ENCODE peak calls at places on chromosomes 6 and 20, in four cellular contexts. W, K, Z and I are unnamed samples.

GRCh38 chr6:158068893-158069799 is 87.5 kb downstream of the SYNJ2 start:
- DNase-seq in K (peak; percentile 45), W (no peak), Z (peak; percentile 67), I (peak; percentile 41)

GRCh38 chr6:91173651-91174050 is 586.8 kb upstream of the MAP3K7 start:
- DNase-seq in Z (no peak), K (no peak), W (no peak), I (no peak)

GRCh38 chr6:55925292-55925691 is 49.9 kb upstream of the BMP5 start:
- DNase-seq in Z (no peak), W (no peak), K (peak; percentile 93), I (peak; percentile 88)

GRCh38 chr20:19047040-19047950 is 165.1 kb upstream of the SLC24A3 start:
- DNase-seq in K (no peak), W (no peak), Z (peak; percentile 43), I (no peak)

GRCh38 chr6:74167506-74167905 is 471.5 kb downstream of the CD109 start:
- DNase-seq in K (no peak), Z (no peak), W (no peak), I (no peak)

GRCh38 chr20:38450412-38450975 is 15.4 kb upstream of the SNHG17 start:
- DNase-seq in K (peak; percentile 31), W (no peak), Z (no peak), I (peak; percentile 24)

GRCh38 chr6:107557698-107558097 is 67.8 kb downstream of the SOBP start:
- DNase-seq in Z (no peak), K (no peak), W (no peak), I (no peak)

GRCh38 chr20:51095755-51096509 is 73.0 kb upstream of the KCNG1 start:
- DNase-seq in Z (no peak), K (no peak), W (no peak), I (peak; percentile 12)

GRCh38 chr6:15551798-15552197 is 111.0 kb downstream of the DTNBP1 start:
- DNase-seq in W (no peak), Z (peak; percentile 88), K (no peak), I (no peak)

GRCh38 chr20:18255526-18255925 is 32.8 kb upstream of the ZNF133 start:
- DNase-seq in W (no peak), Z (no peak), K (no peak), I (no peak)

GRCh38 chr6:99613705-99614429 is 7.2 kb downstream of the PRDM13 start:
- DNase-seq in Z (peak; percentile 82), K (no peak), W (peak; percentile 44), I (no peak)

GRCh38 chr6:45917439-45917838 is 98.2 kb downstream of the CLIC5 start:
- DNase-seq in K (no peak), Z (no peak), W (no peak), I (no peak)

GRCh38 chr6:30231067-30231466 is 17.9 kb upstream of the TRIM26 start:
- DNase-seq in Z (no peak), W (no peak), K (no peak), I (peak; percentile 70)

GRCh38 chr20:32535953-32536823 is 48.9 kb downstream of the NOL4L start:
- DNase-seq in W (peak; percentile 73), Z (peak; percentile 97), K (no peak), I (no peak)

GRCh38 chr6:150867117-150867516 is 1.6 kb downstream of the MTHFD1L start:
- DNase-seq in W (no peak), K (no peak), Z (no peak), I (no peak)

GRCh38 chr20:44264287-44264686 is 17.2 kb downstream of the GDAP1L1 start:
- DNase-seq in Z (no peak), W (no peak), K (no peak), I (no peak)

GRCh38 chr20:31418307-31418706 is 12.3 kb upstream of the DEFB121 start:
- DNase-seq in Z (no peak), K (no peak), W (no peak), I (no peak)

GRCh38 chr6:31877651-31878161 is 1.1 kb downstream of the SLC44A4 start:
- DNase-seq in Z (peak; percentile 67), K (no peak), W (no peak), I (no peak)

GRCh38 chr6:146990821-146991798 is 213.1 kb upstream of the STXBP5 start:
- DNase-seq in K (peak; percentile 81), Z (peak; percentile 72), W (no peak), I (peak; percentile 57)

GRCh38 chr6:155219858-155220301 is 43.9 kb upstream of the CLDN20 start:
- DNase-seq in K (no peak), W (no peak), Z (no peak), I (no peak)

GRCh38 chr6:34358389-34358906 is 34.0 kb downstream of the NUDT3 start:
- DNase-seq in Z (no peak), K (peak; percentile 41), W (no peak), I (peak; percentile 65)

GRCh38 chr20:38246357-38247165 is 14.0 kb downstream of the KIAA1755 start:
- DNase-seq in W (no peak), K (no peak), Z (no peak), I (no peak)

GRCh38 chr20:7770578-7770977 is 169.7 kb downstream of the HAO1 start:
- DNase-seq in Z (peak; percentile 95), K (no peak), W (no peak), I (no peak)

GRCh38 chr6:74073429-74073828 is 377.4 kb downstream of the CD109 start:
- DNase-seq in W (no peak), Z (no peak), K (peak; percentile 85), I (peak; percentile 78)

GRCh38 chr6:110542311-110543024 is 66.1 kb upstream of the SLC22A16 start:
- DNase-seq in W (no peak), K (no peak), Z (no peak), I (no peak)

GRCh38 chr6:109478848-109479624 is 4.0 kb downstream of the ZBTB24 start:
- DNase-seq in Z (no peak), K (no peak), W (no peak), I (no peak)

GRCh38 chr6:154403803-154404202 is 47.2 kb upstream of the IPCEF1 start:
- DNase-seq in W (no peak), Z (peak; percentile 27), K (peak; percentile 42), I (peak; percentile 72)

GRCh38 chr20:458766-459165 is 3.6 kb downstream of the TBC1D20 start:
- DNase-seq in Z (no peak), K (no peak), W (no peak), I (no peak)

GRCh38 chr6:80508885-80509630 is 402.6 kb downstream of the BCKDHB start:
- DNase-seq in Z (peak; percentile 30), W (no peak), K (peak; percentile 58), I (peak; percentile 32)

GRCh38 chr6:7692453-7692784 is 33.5 kb upstream of the BMP6 start:
- DNase-seq in W (no peak), K (no peak), Z (peak; percentile 60), I (no peak)

GRCh38 chr20:32195581-32195980 is 12.0 kb downstream of the PLAGL2 start:
- DNase-seq in K (no peak), Z (peak; percentile 26), W (no peak), I (no peak)

GRCh38 chr20:34512955-34513419 is 3.2 kb upstream of the DYNLRB1 start:
- DNase-seq in Z (peak; percentile 55), W (no peak), K (no peak), I (no peak)

GRCh38 chr20:8305449-8305978 is 173.4 kb downstream of the PLCB1 start:
- DNase-seq in W (peak; percentile 2), Z (peak; percentile 88), K (peak; percentile 32), I (no peak)

GRCh38 chr6:14396826-14397517 is 279.4 kb downstream of the CD83 start:
- DNase-seq in K (peak; percentile 69), Z (no peak), W (peak; percentile 11), I (peak; percentile 17)

GRCh38 chr6:143529095-143529494 is 17.6 kb upstream of the FUCA2 start:
- DNase-seq in K (no peak), Z (no peak), W (no peak), I (peak; percentile 19)

GRCh38 chr6:36232172-36232571 is 35.6 kb downstream of the BRPF3 start:
- DNase-seq in K (no peak), Z (no peak), W (no peak), I (no peak)

GRCh38 chr6:15493437-15494168 is 169.2 kb downstream of the DTNBP1 start:
- DNase-seq in Z (no peak), K (peak; percentile 35), W (no peak), I (no peak)

GRCh38 chr20:51470907-51471411 is 71.6 kb downstream of the NFATC2 start:
- DNase-seq in K (no peak), Z (no peak), W (no peak), I (no peak)

GRCh38 chr6:113103618-113104390 is 753.3 kb upstream of the MARCKS start:
- DNase-seq in W (no peak), Z (no peak), K (peak; percentile 85), I (peak; percentile 95)

GRCh38 chr6:136599324-136600011 is 49.2 kb upstream of the MAP7 start:
- DNase-seq in Z (no peak), W (no peak), K (no peak), I (no peak)